ENCODE peak calls at places on chromosomes 5 and 9, in ten cellular contexts. One of them, this sample, is unnamed.

GRCh38 chr5:2806176-2806575 is 54.7 kb upstream of the IRX2 start:
- DNase-seq in mucosa of descending colon: no peak
- DNase-seq in progenitor cell of endocrine pancreas: no peak
- DNase-seq in cardiac muscle cell: no peak
- DNase-seq in IMR-90: no peak
- DNase-seq in dorsolateral prefrontal cortex: no peak
- DNase-seq in epithelial cell of esophagus: peak; percentile 30
- DNase-seq in mammary epithelial cell: no peak
- DNase-seq in uterus: no peak
- DNase-seq in esophagus squamous epithelium: no peak
- DNase-seq in this sample: no peak

GRCh38 chr5:153135416-153135815 is 355.1 kb upstream of the GRIA1 start:
- DNase-seq in mucosa of descending colon: no peak
- DNase-seq in progenitor cell of endocrine pancreas: no peak
- DNase-seq in cardiac muscle cell: no peak
- DNase-seq in IMR-90: no peak
- DNase-seq in dorsolateral prefrontal cortex: no peak
- DNase-seq in epithelial cell of esophagus: peak; percentile 62
- DNase-seq in mammary epithelial cell: peak; percentile 63
- DNase-seq in uterus: no peak
- DNase-seq in esophagus squamous epithelium: no peak
- DNase-seq in this sample: no peak

GRCh38 chr5:150774145-150774544 is 4.4 kb upstream of the SMIM3 start:
- DNase-seq in mucosa of descending colon: no peak
- DNase-seq in progenitor cell of endocrine pancreas: no peak
- DNase-seq in cardiac muscle cell: peak; percentile 60
- DNase-seq in IMR-90: peak; percentile 95
- DNase-seq in dorsolateral prefrontal cortex: no peak
- DNase-seq in epithelial cell of esophagus: peak; percentile 93
- DNase-seq in mammary epithelial cell: peak; percentile 91
- DNase-seq in uterus: no peak
- DNase-seq in esophagus squamous epithelium: no peak
- DNase-seq in this sample: no peak

GRCh38 chr5:138337685-138338410 is at the start of gene FAM53C:
- DNase-seq in mucosa of descending colon: peak; percentile 96
- DNase-seq in progenitor cell of endocrine pancreas: peak; percentile 93
- DNase-seq in cardiac muscle cell: peak; percentile 96
- DNase-seq in IMR-90: peak; percentile 89
- DNase-seq in dorsolateral prefrontal cortex: peak; percentile 95
- DNase-seq in epithelial cell of esophagus: peak; percentile 92
- DNase-seq in mammary epithelial cell: peak; percentile 93
- DNase-seq in uterus: peak; percentile 91
- DNase-seq in esophagus squamous epithelium: peak; percentile 58
- DNase-seq in this sample: peak; percentile 96

GRCh38 chr9:37618817-37619216 is 26.4 kb upstream of the TOMM5 start:
- DNase-seq in mucosa of descending colon: no peak
- DNase-seq in progenitor cell of endocrine pancreas: no peak
- DNase-seq in cardiac muscle cell: no peak
- DNase-seq in IMR-90: peak; percentile 86
- DNase-seq in dorsolateral prefrontal cortex: no peak
- DNase-seq in epithelial cell of esophagus: peak; percentile 68
- DNase-seq in mammary epithelial cell: peak; percentile 47
- DNase-seq in uterus: no peak
- DNase-seq in esophagus squamous epithelium: no peak
- DNase-seq in this sample: no peak

GRCh38 chr5:150723845-150724244 is 23.0 kb upstream of the RBM22 start:
- DNase-seq in mucosa of descending colon: no peak
- DNase-seq in progenitor cell of endocrine pancreas: no peak
- DNase-seq in cardiac muscle cell: no peak
- DNase-seq in IMR-90: no peak
- DNase-seq in dorsolateral prefrontal cortex: no peak
- DNase-seq in epithelial cell of esophagus: peak; percentile 18
- DNase-seq in mammary epithelial cell: no peak
- DNase-seq in uterus: no peak
- DNase-seq in esophagus squamous epithelium: no peak
- DNase-seq in this sample: no peak

GRCh38 chr5:9562101-9562500 is 16.2 kb upstream of the SEMA5A start:
- DNase-seq in mucosa of descending colon: no peak
- DNase-seq in progenitor cell of endocrine pancreas: no peak
- DNase-seq in cardiac muscle cell: no peak
- DNase-seq in IMR-90: no peak
- DNase-seq in dorsolateral prefrontal cortex: no peak
- DNase-seq in epithelial cell of esophagus: peak; percentile 60
- DNase-seq in mammary epithelial cell: no peak
- DNase-seq in uterus: no peak
- DNase-seq in esophagus squamous epithelium: no peak
- DNase-seq in this sample: no peak

GRCh38 chr5:171755354-171755821 is 30.2 kb upstream of the SMIM23 start:
- DNase-seq in mucosa of descending colon: no peak
- DNase-seq in progenitor cell of endocrine pancreas: no peak
- DNase-seq in cardiac muscle cell: no peak
- DNase-seq in IMR-90: peak; percentile 23
- DNase-seq in dorsolateral prefrontal cortex: no peak
- DNase-seq in epithelial cell of esophagus: peak; percentile 25
- DNase-seq in mammary epithelial cell: no peak
- DNase-seq in uterus: no peak
- DNase-seq in esophagus squamous epithelium: no peak
- DNase-seq in this sample: no peak

GRCh38 chr5:84430863-84431663 is 46.4 kb upstream of the EDIL3 start:
- DNase-seq in mucosa of descending colon: no peak
- DNase-seq in progenitor cell of endocrine pancreas: no peak
- DNase-seq in cardiac muscle cell: no peak
- DNase-seq in IMR-90: peak; percentile 12
- DNase-seq in dorsolateral prefrontal cortex: peak; percentile 52
- DNase-seq in epithelial cell of esophagus: peak; percentile 50
- DNase-seq in mammary epithelial cell: peak; percentile 60
- DNase-seq in uterus: no peak
- DNase-seq in esophagus squamous epithelium: no peak
- DNase-seq in this sample: no peak

GRCh38 chr5:159463590-159464321 is 133.5 kb upstream of the IL12B start:
- DNase-seq in mucosa of descending colon: no peak
- DNase-seq in progenitor cell of endocrine pancreas: no peak
- DNase-seq in cardiac muscle cell: no peak
- DNase-seq in IMR-90: peak; percentile 35
- DNase-seq in dorsolateral prefrontal cortex: no peak
- DNase-seq in epithelial cell of esophagus: peak; percentile 41
- DNase-seq in mammary epithelial cell: no peak
- DNase-seq in uterus: no peak
- DNase-seq in esophagus squamous epithelium: no peak
- DNase-seq in this sample: no peak

GRCh38 chr5:154384480-154385235 is 61.1 kb upstream of the SAP30L start:
- DNase-seq in mucosa of descending colon: no peak
- DNase-seq in progenitor cell of endocrine pancreas: no peak
- DNase-seq in cardiac muscle cell: no peak
- DNase-seq in IMR-90: no peak
- DNase-seq in dorsolateral prefrontal cortex: no peak
- DNase-seq in epithelial cell of esophagus: no peak
- DNase-seq in mammary epithelial cell: no peak
- DNase-seq in uterus: no peak
- DNase-seq in esophagus squamous epithelium: no peak
- DNase-seq in this sample: no peak

GRCh38 chr5:115360036-115360685 is 63.7 kb upstream of the CCDC112 start:
- DNase-seq in mucosa of descending colon: no peak
- DNase-seq in progenitor cell of endocrine pancreas: no peak
- DNase-seq in cardiac muscle cell: no peak
- DNase-seq in IMR-90: peak; percentile 57
- DNase-seq in dorsolateral prefrontal cortex: no peak
- DNase-seq in epithelial cell of esophagus: peak; percentile 21
- DNase-seq in mammary epithelial cell: no peak
- DNase-seq in uterus: no peak
- DNase-seq in esophagus squamous epithelium: no peak
- DNase-seq in this sample: no peak

GRCh38 chr5:103358305-103358996 is 99.9 kb downstream of the MACIR start:
- DNase-seq in mucosa of descending colon: no peak
- DNase-seq in progenitor cell of endocrine pancreas: no peak
- DNase-seq in cardiac muscle cell: peak; percentile 35
- DNase-seq in IMR-90: no peak
- DNase-seq in dorsolateral prefrontal cortex: no peak
- DNase-seq in epithelial cell of esophagus: no peak
- DNase-seq in mammary epithelial cell: no peak
- DNase-seq in uterus: no peak
- DNase-seq in esophagus squamous epithelium: no peak
- DNase-seq in this sample: no peak

GRCh38 chr5:31531888-31532710 is at the start of the genes C5orf22 and DROSHA:
- DNase-seq in mucosa of descending colon: peak; percentile 96
- DNase-seq in progenitor cell of endocrine pancreas: peak; percentile 88
- DNase-seq in cardiac muscle cell: peak; percentile 98
- DNase-seq in IMR-90: peak; percentile 95
- DNase-seq in dorsolateral prefrontal cortex: peak; percentile 97
- DNase-seq in epithelial cell of esophagus: peak; percentile 98
- DNase-seq in mammary epithelial cell: peak; percentile 97
- DNase-seq in uterus: peak; percentile 92
- DNase-seq in esophagus squamous epithelium: peak; percentile 59
- DNase-seq in this sample: peak; percentile 93
- TF ChIP-seq CTCF in mucosa of descending colon: no peak
- TF ChIP-seq CTCF in progenitor cell of endocrine pancreas: peak; percentile 13
- TF ChIP-seq CTCF in cardiac muscle cell: no peak
- TF ChIP-seq CTCF in IMR-90: no peak
- TF ChIP-seq CTCF in dorsolateral prefrontal cortex: peak; percentile 67
- TF ChIP-seq CTCF in epithelial cell of esophagus: no peak
- TF ChIP-seq CTCF in mammary epithelial cell: no peak
- TF ChIP-seq CTCF in uterus: peak; percentile 17
- TF ChIP-seq CTCF in esophagus squamous epithelium: no peak
- TF ChIP-seq CTCF in this sample: no peak

GRCh38 chr5:165029471-165029870 is 1524.1 kb downstream of the MAT2B start:
- DNase-seq in mucosa of descending colon: no peak
- DNase-seq in progenitor cell of endocrine pancreas: no peak
- DNase-seq in cardiac muscle cell: peak; percentile 80
- DNase-seq in IMR-90: peak; percentile 0
- DNase-seq in dorsolateral prefrontal cortex: no peak
- DNase-seq in epithelial cell of esophagus: peak; percentile 15
- DNase-seq in mammary epithelial cell: no peak
- DNase-seq in uterus: no peak
- DNase-seq in esophagus squamous epithelium: no peak
- DNase-seq in this sample: peak; percentile 52
- TF ChIP-seq CTCF in mucosa of descending colon: no peak
- TF ChIP-seq CTCF in progenitor cell of endocrine pancreas: peak; percentile 55
- TF ChIP-seq CTCF in cardiac muscle cell: no peak
- TF ChIP-seq CTCF in IMR-90: peak; percentile 16
- TF ChIP-seq CTCF in dorsolateral prefrontal cortex: no peak
- TF ChIP-seq CTCF in epithelial cell of esophagus: peak; percentile 26
- TF ChIP-seq CTCF in mammary epithelial cell: peak; percentile 43
- TF ChIP-seq CTCF in uterus: no peak
- TF ChIP-seq CTCF in esophagus squamous epithelium: no peak
- TF ChIP-seq CTCF in this sample: peak; percentile 37

GRCh38 chr9:88783613-88784230 is 207.5 kb upstream of the S1PR3 start:
- DNase-seq in mucosa of descending colon: no peak
- DNase-seq in progenitor cell of endocrine pancreas: no peak
- DNase-seq in cardiac muscle cell: no peak
- DNase-seq in IMR-90: no peak
- DNase-seq in dorsolateral prefrontal cortex: no peak
- DNase-seq in epithelial cell of esophagus: no peak
- DNase-seq in mammary epithelial cell: no peak
- DNase-seq in uterus: no peak
- DNase-seq in esophagus squamous epithelium: no peak
- DNase-seq in this sample: no peak

GRCh38 chr9:88777498-88778312 is 213.6 kb upstream of the S1PR3 start:
- DNase-seq in mucosa of descending colon: no peak
- DNase-seq in progenitor cell of endocrine pancreas: no peak
- DNase-seq in cardiac muscle cell: no peak
- DNase-seq in IMR-90: peak; percentile 60
- DNase-seq in dorsolateral prefrontal cortex: no peak
- DNase-seq in epithelial cell of esophagus: peak; percentile 32
- DNase-seq in mammary epithelial cell: no peak
- DNase-seq in uterus: no peak
- DNase-seq in esophagus squamous epithelium: no peak
- DNase-seq in this sample: peak; percentile 12

GRCh38 chr9:88784960-88785359 is 206.3 kb upstream of the S1PR3 start:
- DNase-seq in mucosa of descending colon: no peak
- DNase-seq in progenitor cell of endocrine pancreas: no peak
- DNase-seq in cardiac muscle cell: no peak
- DNase-seq in IMR-90: no peak
- DNase-seq in dorsolateral prefrontal cortex: no peak
- DNase-seq in epithelial cell of esophagus: no peak
- DNase-seq in mammary epithelial cell: no peak
- DNase-seq in uterus: no peak
- DNase-seq in esophagus squamous epithelium: no peak
- DNase-seq in this sample: no peak

GRCh38 chr9:88782931-88783451 is 208.3 kb upstream of the S1PR3 start:
- DNase-seq in mucosa of descending colon: no peak
- DNase-seq in progenitor cell of endocrine pancreas: no peak
- DNase-seq in cardiac muscle cell: no peak
- DNase-seq in IMR-90: peak; percentile 48
- DNase-seq in dorsolateral prefrontal cortex: no peak
- DNase-seq in epithelial cell of esophagus: peak; percentile 77
- DNase-seq in mammary epithelial cell: peak; percentile 40
- DNase-seq in uterus: no peak
- DNase-seq in esophagus squamous epithelium: no peak
- DNase-seq in this sample: no peak

DNA sequence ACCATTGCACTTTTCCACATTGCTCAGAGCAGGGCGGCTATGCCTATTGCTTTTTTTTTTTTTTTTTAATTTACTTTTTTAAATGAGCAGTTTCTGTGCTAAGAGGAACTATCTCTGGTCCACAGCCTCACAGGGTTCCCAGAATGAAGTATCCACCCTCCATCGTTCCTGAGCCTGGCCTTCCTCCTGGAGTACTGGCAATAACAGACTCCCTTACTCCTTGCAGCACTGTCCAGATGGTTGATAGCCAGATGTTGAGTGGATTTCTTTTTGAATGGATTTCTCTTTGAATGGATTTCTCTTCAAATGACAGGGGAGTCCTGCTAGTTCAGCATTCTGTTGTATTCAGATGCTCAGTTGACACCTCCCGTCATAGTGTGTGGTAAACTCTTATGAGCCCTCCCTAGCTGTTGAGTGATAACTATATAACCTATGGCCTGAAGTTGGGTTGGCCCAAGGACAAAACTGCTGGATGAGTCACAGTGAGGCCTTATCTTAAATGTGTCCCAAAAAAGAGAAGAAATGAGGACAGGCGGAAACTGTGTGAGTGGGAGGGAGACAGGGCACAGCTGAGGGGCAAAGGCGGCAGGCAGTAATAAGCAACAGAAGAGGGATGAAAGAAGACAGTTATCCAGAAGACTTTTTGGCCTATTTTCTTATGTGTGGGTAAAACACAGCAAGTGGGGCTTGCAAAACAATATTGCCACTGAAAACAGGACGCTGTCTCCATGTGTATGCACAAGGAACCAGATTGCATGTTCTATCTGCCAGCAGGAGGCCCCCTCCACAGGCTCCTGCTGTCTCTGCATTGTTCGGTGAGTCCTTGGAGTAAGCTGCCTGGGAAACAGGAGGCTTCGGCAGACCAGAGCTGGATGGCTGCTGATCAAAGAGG is 209.5 kb upstream of the S1PR3 start:
- DNase-seq in mucosa of descending colon: no peak
- DNase-seq in progenitor cell of endocrine pancreas: no peak
- DNase-seq in cardiac muscle cell: peak; percentile 61
- DNase-seq in IMR-90: peak; percentile 74
- DNase-seq in dorsolateral prefrontal cortex: no peak
- DNase-seq in epithelial cell of esophagus: no peak
- DNase-seq in mammary epithelial cell: no peak
- DNase-seq in uterus: peak; percentile 70
- DNase-seq in esophagus squamous epithelium: no peak
- DNase-seq in this sample: peak; percentile 51
- TF ChIP-seq CTCF in mucosa of descending colon: no peak
- TF ChIP-seq CTCF in progenitor cell of endocrine pancreas: peak; percentile 41
- TF ChIP-seq CTCF in cardiac muscle cell: peak; percentile 81
- TF ChIP-seq CTCF in IMR-90: peak; percentile 53
- TF ChIP-seq CTCF in dorsolateral prefrontal cortex: no peak
- TF ChIP-seq CTCF in epithelial cell of esophagus: no peak
- TF ChIP-seq CTCF in mammary epithelial cell: no peak
- TF ChIP-seq CTCF in uterus: peak; percentile 14
- TF ChIP-seq CTCF in esophagus squamous epithelium: no peak
- TF ChIP-seq CTCF in this sample: no peak

GRCh38 chr9:108234811-108235210 is 621.0 kb downstream of the ACTL7B start:
- DNase-seq in mucosa of descending colon: no peak
- DNase-seq in progenitor cell of endocrine pancreas: no peak
- DNase-seq in cardiac muscle cell: no peak
- DNase-seq in IMR-90: peak; percentile 16
- DNase-seq in dorsolateral prefrontal cortex: no peak
- DNase-seq in epithelial cell of esophagus: no peak
- DNase-seq in mammary epithelial cell: no peak
- DNase-seq in uterus: no peak
- DNase-seq in esophagus squamous epithelium: no peak
- DNase-seq in this sample: no peak
- TF ChIP-seq CTCF in mucosa of descending colon: no peak
- TF ChIP-seq CTCF in progenitor cell of endocrine pancreas: no peak
- TF ChIP-seq CTCF in cardiac muscle cell: no peak
- TF ChIP-seq CTCF in IMR-90: no peak
- TF ChIP-seq CTCF in dorsolateral prefrontal cortex: no peak
- TF ChIP-seq CTCF in epithelial cell of esophagus: no peak
- TF ChIP-seq CTCF in mammary epithelial cell: no peak
- TF ChIP-seq CTCF in uterus: no peak
- TF ChIP-seq CTCF in esophagus squamous epithelium: no peak
- TF ChIP-seq CTCF in this sample: no peak

This sample was measured in endothelial cell.